ENCODE peak calls at places on chromosomes 5 and 9, in seven cellular contexts. Y is SK-N-SH, C is H1, M is T47D, P is GM12878, T is K562, Q is HepG2. K is an unnamed sample.

GRCh38 chr9:107016383-107016782 is 153.4 kb downstream of the ZNF462 start:
- DNase-seq in Y (no peak), C (no peak), M (no peak), P (no peak), T (no peak), Q (no peak), K (no peak)

GRCh38 chr9:93254806-93255519 is 71.0 kb downstream of the WNK2 start:
- DNase-seq in Y (no peak), C (no peak), M (no peak), P (no peak), T (no peak), Q (no peak), K (no peak)

GRCh38 chr9:34378376-34379060 is 1.8 kb upstream of the MYORG start:
- DNase-seq in Y (no peak), C (no peak), M (no peak), P (no peak), T (no peak), Q (no peak), K (no peak)

GRCh38 chr5:58751222-58751621 is 168.3 kb downstream of the RAB3C start:
- DNase-seq in Y (peak; percentile 4), C (no peak), M (no peak), P (no peak), T (no peak), Q (no peak), K (peak; percentile 13)

GRCh38 chr5:159448-160172 is 31.7 kb upstream of the LRRC14B start:
- DNase-seq in Y (no peak), C (no peak), M (no peak), P (no peak), T (no peak), Q (no peak), K (no peak)

GRCh38 chr9:135887585-135888050 is 19.7 kb downstream of the CAMSAP1 start:
- DNase-seq in Y (no peak), C (no peak), M (no peak), P (peak; percentile 19), T (no peak), Q (no peak), K (no peak)

GRCh38 chr5:31939151-31939550 is 235.0 kb downstream of the GOLPH3 start:
- DNase-seq in Y (no peak), C (no peak), M (peak; percentile 27), P (no peak), T (no peak), Q (no peak), K (no peak)

GRCh38 chr5:135332519-135333150 is 66.4 kb downstream of the MACROH2A1 start:
- DNase-seq in Y (peak; percentile 66), C (no peak), M (peak; percentile 70), P (no peak), T (peak; percentile 71), Q (peak; percentile 59), K (peak; percentile 49)

GRCh38 chr9:114117996-114118830 is 19.1 kb upstream of the KIF12 start:
- DNase-seq in Y (no peak), C (no peak), M (peak; percentile 52), P (no peak), T (no peak), Q (peak; percentile 99), K (no peak)

GRCh38 chr5:122565331-122565730 is 209.5 kb upstream of the SNX2 start:
- DNase-seq in Y (no peak), C (no peak), M (no peak), P (no peak), T (no peak), Q (no peak), K (no peak)

GRCh38 chr5:123439616-123440153 is 16.5 kb upstream of the CEP120 start:
- DNase-seq in Y (no peak), C (no peak), M (peak; percentile 27), P (no peak), T (no peak), Q (no peak), K (no peak)

GRCh38 chr5:175353876-175354275 is 90.1 kb downstream of the DRD1 start:
- DNase-seq in Y (no peak), C (no peak), M (no peak), P (no peak), T (no peak), Q (no peak), K (no peak)

GRCh38 chr5:172834570-172835245 is 657 bp downstream of the ERGIC1 start:
- DNase-seq in Y (peak; percentile 64), C (no peak), M (no peak), P (no peak), T (no peak), Q (peak; percentile 66), K (no peak)

GRCh38 chr5:37662789-37663475 is 176.9 kb downstream of the GDNF start:
- DNase-seq in Y (no peak), C (no peak), M (no peak), P (no peak), T (peak; percentile 1), Q (no peak), K (no peak)

GRCh38 chr9:108889649-108890067 is 27.6 kb downstream of the ACTL7A start:
- DNase-seq in Y (no peak), C (no peak), M (peak; percentile 22), P (no peak), T (no peak), Q (peak; percentile 80), K (peak; percentile 3)

GRCh38 chr5:172799416-172799815 is 28.4 kb upstream of the DUSP1 start:
- DNase-seq in Y (no peak), C (no peak), M (no peak), P (no peak), T (no peak), Q (no peak), K (no peak)

GRCh38 chr5:127838661-127839060 is 135.5 kb downstream of the CCDC192 start:
- DNase-seq in Y (no peak), C (no peak), M (no peak), P (no peak), T (no peak), Q (no peak), K (no peak)

GRCh38 chr5:108727639-108728565 is 19.8 kb upstream of the FER start:
- DNase-seq in Y (peak; percentile 94), C (peak; percentile 77), M (peak; percentile 93), P (no peak), T (peak; percentile 91), Q (peak; percentile 59), K (peak; percentile 82)
- TF ChIP-seq JUND in Y (no peak), C (peak; percentile 37), M (no peak), P (no peak), T (peak; percentile 58), Q (no peak), K (no peak)

GRCh38 chr9:137232510-137232909 is 1.8 kb downstream of the SLC34A3 start:
- DNase-seq in Y (no peak), C (no peak), M (no peak), P (no peak), T (no peak), Q (no peak), K (no peak)
- TF ChIP-seq JUND in Y (no peak), C (no peak), M (no peak), P (no peak), T (no peak), Q (no peak), K (no peak)

GRCh38 chr9:18564018-18564880 is 90.3 kb downstream of the ADAMTSL1 start:
- DNase-seq in Y (no peak), C (no peak), M (no peak), P (no peak), T (no peak), Q (no peak), K (no peak)

GRCh38 chr9:18568969-18569368 is 95.0 kb downstream of the ADAMTSL1 start:
- DNase-seq in Y (peak; percentile 48), C (no peak), M (no peak), P (no peak), T (no peak), Q (no peak), K (no peak)

GRCh38 chr9:18569941-18570630 is 96.1 kb downstream of the ADAMTSL1 start:
- DNase-seq in Y (no peak), C (no peak), M (no peak), P (no peak), T (no peak), Q (no peak), K (no peak)

DNA sequence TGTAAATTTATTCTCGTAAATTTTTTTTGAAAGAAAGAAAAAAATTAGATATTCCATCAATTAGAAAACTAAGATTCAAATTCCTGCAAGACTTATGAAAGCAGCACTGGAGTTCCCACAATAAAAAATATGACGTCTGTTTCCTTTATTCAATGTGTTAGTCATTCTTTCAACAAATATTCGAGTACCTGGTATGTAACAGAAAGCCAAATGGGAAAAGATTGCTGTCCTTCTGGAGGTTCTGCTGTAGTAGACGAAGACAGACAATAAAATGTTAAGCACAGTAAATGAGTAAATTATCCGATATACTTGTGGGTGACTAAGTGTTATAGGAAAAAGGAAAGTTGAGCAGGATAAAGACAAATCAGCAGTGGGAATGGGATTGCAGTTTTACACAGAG is 92.2 kb downstream of the ADAMTSL1 start:
- DNase-seq in Y (no peak), C (no peak), M (no peak), P (no peak), T (no peak), Q (no peak), K (no peak)
- TF ChIP-seq JUND in Y (peak; percentile 28), C (no peak), M (no peak), P (no peak), T (no peak), Q (no peak), K (no peak)

GRCh38 chr5:146409081-146409671 is 38.0 kb upstream of the TCERG1 start:
- DNase-seq in Y (no peak), C (no peak), M (peak; percentile 72), P (no peak), T (no peak), Q (no peak), K (no peak)

GRCh38 chr5:146410272-146410671 is 36.9 kb upstream of the TCERG1 start:
- DNase-seq in Y (no peak), C (no peak), M (no peak), P (no peak), T (no peak), Q (no peak), K (no peak)
- TF ChIP-seq JUND in Y (no peak), C (no peak), M (no peak), P (no peak), T (no peak), Q (no peak), K (no peak)

GRCh38 chr5:53603009-53603687 is 42.7 kb downstream of the NDUFS4 start:
- DNase-seq in Y (peak; percentile 3), C (no peak), M (no peak), P (no peak), T (no peak), Q (no peak), K (no peak)

GRCh38 chr5:53597894-53598293 is 37.5 kb downstream of the NDUFS4 start:
- DNase-seq in Y (no peak), C (no peak), M (peak; percentile 7), P (no peak), T (no peak), Q (no peak), K (no peak)

GRCh38 chr5:53604309-53604708 is 43.9 kb downstream of the NDUFS4 start:
- DNase-seq in Y (no peak), C (no peak), M (no peak), P (no peak), T (no peak), Q (no peak), K (no peak)

GRCh38 chr5:53601570-53601969 is 41.1 kb downstream of the NDUFS4 start:
- DNase-seq in Y (no peak), C (no peak), M (no peak), P (no peak), T (no peak), Q (peak; percentile 33), K (peak; percentile 88)
- TF ChIP-seq JUND in Y (no peak), C (no peak), M (no peak), P (no peak), T (no peak), Q (no peak), K (peak; percentile 76)

K was measured in HCT116.